ENCODE peak calls at places on chromosomes 5 and 9, in six cellular contexts. O is AG04450, I is type B pancreatic cell, Z is mammary epithelial cell, Q is fibroblast of the aortic adventitia, G is natural killer cell. J is an unnamed sample.

GRCh38 chr9:223167-223566 is 8.5 kb downstream of the DOCK8 start:
- DNase-seq in O (no peak), I (no peak), Z (no peak), Q (no peak), G (no peak), J (no peak)

GRCh38 chr9:36316629-36317317 is 58.5 kb upstream of the GNE start:
- DNase-seq in O (no peak), I (no peak), Z (peak), Q (peak), G (no peak), J (no peak)

GRCh38 chr5:103424453-103425205 is 138.0 kb downstream of the NUDT12 start:
- DNase-seq in O (peak), I (no peak), Z (no peak), Q (peak), G (no peak), J (no peak)

GRCh38 chr5:95022967-95023695 is 261.8 kb downstream of the MCTP1 start:
- DNase-seq in O (no peak), I (no peak), Z (peak), Q (no peak), G (no peak), J (peak)

GRCh38 chr9:97934321-97935115 is 3.5 kb downstream of the HEMGN start:
- DNase-seq in O (no peak), I (no peak), Z (no peak), Q (no peak), G (no peak), J (no peak)

GRCh38 chr5:139415221-139415861 is 11.5 kb upstream of the SPATA24 start:
- DNase-seq in O (no peak), I (no peak), Z (peak), Q (peak), G (no peak), J (no peak)

GRCh38 chr9:126550891-126551351 is 62.8 kb upstream of the LMX1B start:
- DNase-seq in O (no peak), I (no peak), Z (no peak), Q (no peak), G (no peak), J (no peak)

GRCh38 chr9:4743131-4743875 is 2.3 kb upstream of the AK3 start:
- DNase-seq in O (no peak), I (no peak), Z (peak), Q (peak), G (no peak), J (no peak)

GRCh38 chr5:117788596-117788995 is 1199.8 kb downstream of the DTWD2 start:
- DNase-seq in O (no peak), I (no peak), Z (no peak), Q (no peak), G (no peak), J (no peak)

GRCh38 chr9:135473972-135474543 is 5.5 kb upstream of the PPP1R26 start:
- DNase-seq in O (no peak), I (no peak), Z (no peak), Q (no peak), G (no peak), J (no peak)

GRCh38 chr5:129379406-129379805 is 80.7 kb upstream of the ADAMTS19 start:
- DNase-seq in O (no peak), I (no peak), Z (peak), Q (no peak), G (no peak), J (no peak)

GRCh38 chr9:80285325-80285724 is 713.6 kb downstream of the TLE4 start:
- DNase-seq in O (no peak), I (no peak), Z (peak), Q (no peak), G (no peak), J (no peak)
- TF ChIP-seq CTCF in O (peak), I (peak), Z (peak), Q (no peak), G (no peak), J (no peak)

DNA sequence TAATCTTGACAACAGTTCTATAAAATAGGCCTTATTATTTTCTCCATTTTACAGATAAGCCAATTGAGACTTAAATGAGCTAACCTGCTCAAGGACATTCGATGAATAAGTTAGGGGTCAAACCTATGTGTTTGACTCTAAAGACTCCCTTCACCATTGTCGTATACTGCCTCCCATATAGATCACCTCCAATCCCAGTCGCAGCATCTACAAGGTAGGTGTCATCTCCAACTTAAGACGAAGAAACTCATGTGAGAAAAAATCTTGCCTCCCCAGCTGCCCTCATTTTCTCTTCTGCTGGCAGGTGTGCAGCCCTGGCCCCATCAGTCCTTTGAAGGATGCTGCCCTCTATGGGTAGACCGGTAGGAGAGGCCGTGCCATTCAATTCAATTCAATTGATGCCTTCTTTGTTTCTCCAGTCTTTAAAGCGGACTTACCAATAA is 75.2 kb upstream of the SMARCA2 start:
- DNase-seq in O (no peak), I (no peak), Z (peak), Q (peak), G (no peak), J (no peak)
- TF ChIP-seq CTCF in O (peak), I (peak), Z (peak), Q (peak), G (peak), J (peak)

GRCh38 chr9:77752566-77752965 is 104.4 kb upstream of the GNA14 start:
- DNase-seq in O (peak), I (no peak), Z (no peak), Q (peak), G (no peak), J (no peak)

GRCh38 chr9:77759391-77759790 is 111.3 kb upstream of the GNA14 start:
- DNase-seq in O (no peak), I (no peak), Z (no peak), Q (no peak), G (no peak), J (no peak)

GRCh38 chr9:77751341-77752091 is 103.4 kb upstream of the GNA14 start:
- DNase-seq in O (peak), I (no peak), Z (peak), Q (peak), G (no peak), J (no peak)

GRCh38 chr9:77753183-77753582 is 105.1 kb upstream of the GNA14 start:
- DNase-seq in O (no peak), I (no peak), Z (no peak), Q (no peak), G (no peak), J (no peak)

GRCh38 chr9:77756449-77756848 is 108.3 kb upstream of the GNA14 start:
- DNase-seq in O (no peak), I (no peak), Z (no peak), Q (no peak), G (no peak), J (no peak)
- TF ChIP-seq CTCF in O (no peak), I (no peak), Z (no peak), Q (no peak), G (no peak), J (no peak)

DNA sequence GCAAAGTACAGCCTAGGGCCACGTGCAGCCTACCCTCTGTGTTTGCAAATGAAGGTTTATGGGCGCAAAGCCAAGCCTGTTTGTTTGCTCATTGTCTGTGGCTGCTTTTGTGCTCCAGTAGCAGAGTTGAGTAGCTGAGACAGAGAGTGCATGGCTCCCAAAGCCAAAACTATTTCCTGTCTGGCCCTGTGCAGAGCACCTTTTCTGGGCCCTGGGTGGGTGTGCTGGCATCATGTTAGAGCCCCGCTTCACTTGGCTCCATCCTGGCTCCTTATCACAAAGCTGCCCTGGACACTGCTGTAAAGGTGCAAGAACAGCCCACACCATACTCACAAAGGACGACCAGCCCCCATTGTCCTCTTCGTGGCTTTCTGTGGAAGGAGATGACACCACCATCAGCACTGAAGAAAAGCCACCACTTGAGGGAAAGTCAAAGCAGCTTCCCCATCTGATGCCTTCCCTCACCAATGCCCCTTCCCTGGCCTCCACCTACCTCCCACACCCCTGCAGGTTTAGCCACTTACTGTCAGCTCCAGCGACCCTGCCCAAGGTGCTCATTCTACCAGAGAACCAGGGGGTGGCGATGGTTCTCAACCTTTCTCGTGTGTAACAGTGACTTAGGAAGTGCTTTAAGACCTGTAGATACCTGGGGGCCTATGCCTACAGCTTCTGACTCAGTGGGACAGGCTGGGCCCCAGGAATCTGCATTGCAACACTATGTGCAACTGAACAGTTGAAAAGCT is 23.4 kb downstream of the LCP2 start:
- DNase-seq in O (no peak), I (no peak), Z (peak), Q (no peak), G (no peak), J (no peak)
- TF ChIP-seq CTCF in O (no peak), I (peak), Z (peak), Q (no peak), G (peak), J (peak)

GRCh38 chr9:133892193-133892920 is 99.8 kb downstream of the VAV2 start:
- DNase-seq in O (no peak), I (no peak), Z (no peak), Q (no peak), G (no peak), J (no peak)
- TF ChIP-seq CTCF in O (no peak), I (no peak), Z (no peak), Q (no peak), G (no peak), J (no peak)

GRCh38 chr5:143448518-143448917 is 45.0 kb upstream of the NR3C1 start:
- DNase-seq in O (no peak), I (no peak), Z (no peak), Q (no peak), G (no peak), J (no peak)
- TF ChIP-seq CTCF in O (no peak), I (no peak), Z (no peak), Q (no peak), G (no peak), J (no peak)

GRCh38 chr9:74303945-74304344 is 193.2 kb upstream of the RORB start:
- DNase-seq in O (no peak), I (no peak), Z (no peak), Q (no peak), G (no peak), J (no peak)

GRCh38 chr9:74304598-74304997 is 192.5 kb upstream of the RORB start:
- DNase-seq in O (no peak), I (no peak), Z (no peak), Q (no peak), G (no peak), J (no peak)

GRCh38 chr9:74309654-74310053 is 187.5 kb upstream of the RORB start:
- DNase-seq in O (no peak), I (no peak), Z (no peak), Q (no peak), G (no peak), J (no peak)
- TF ChIP-seq CTCF in O (no peak), I (no peak), Z (peak), Q (no peak), G (no peak), J (no peak)

GRCh38 chr5:13987843-13988464 is 43.5 kb upstream of the DNAH5 start:
- DNase-seq in O (peak), I (no peak), Z (peak), Q (peak), G (no peak), J (no peak)
- TF ChIP-seq CTCF in O (peak), I (peak), Z (peak), Q (peak), G (peak), J (peak)

GRCh38 chr9:68705636-68706578 is 867 bp downstream of the PIP5K1B start:
- DNase-seq in O (no peak), I (no peak), Z (peak), Q (no peak), G (no peak), J (peak)
- TF ChIP-seq CTCF in O (no peak), I (no peak), Z (no peak), Q (no peak), G (no peak), J (no peak)

GRCh38 chr9:95727947-95728546 is 147.4 kb upstream of the ERCC6L2 start:
- DNase-seq in O (no peak), I (no peak), Z (no peak), Q (no peak), G (no peak), J (no peak)
- TF ChIP-seq CTCF in O (no peak), I (no peak), Z (no peak), Q (no peak), G (no peak), J (no peak)